ENCODE peak calls at places on chromosomes 11 and 22, in six cellular contexts. One of them, this sample, is unnamed.

GRCh38 chr22:44311855-44312170 is 938 bp downstream of the SHISAL1 start:
- DNase-seq in NCI-H460: no peak
- DNase-seq in CD4-positive, CD25-positive, alpha-beta regulatory T cell: no peak
- DNase-seq in caudate nucleus: no peak
- DNase-seq in left ventricle myocardium inferior: no peak
- DNase-seq in sciatic nerve: no peak
- DNase-seq in this sample: no peak

GRCh38 chr22:34429314-34429713 is 509.0 kb upstream of the LARGE1 start:
- DNase-seq in caudate nucleus: no peak
- DNase-seq in NCI-H460: no peak
- DNase-seq in CD4-positive, CD25-positive, alpha-beta regulatory T cell: peak
- DNase-seq in sciatic nerve: no peak
- DNase-seq in left ventricle myocardium inferior: no peak
- DNase-seq in this sample: no peak

GRCh38 chr11:122748968-122749687 is 89.2 kb upstream of the CRTAM start:
- DNase-seq in caudate nucleus: peak
- DNase-seq in CD4-positive, CD25-positive, alpha-beta regulatory T cell: peak
- DNase-seq in left ventricle myocardium inferior: no peak
- DNase-seq in sciatic nerve: no peak
- DNase-seq in NCI-H460: no peak
- DNase-seq in this sample: no peak

GRCh38 chr11:108718466-108718865 is 53.6 kb downstream of the DDX10 start:
- DNase-seq in sciatic nerve: no peak
- DNase-seq in NCI-H460: no peak
- DNase-seq in CD4-positive, CD25-positive, alpha-beta regulatory T cell: no peak
- DNase-seq in caudate nucleus: no peak
- DNase-seq in left ventricle myocardium inferior: no peak
- DNase-seq in this sample: no peak

GRCh38 chr22:43273902-43274484 is 69.2 kb downstream of the SCUBE1 start:
- DNase-seq in sciatic nerve: no peak
- DNase-seq in CD4-positive, CD25-positive, alpha-beta regulatory T cell: peak
- DNase-seq in left ventricle myocardium inferior: no peak
- DNase-seq in NCI-H460: peak
- DNase-seq in caudate nucleus: peak
- DNase-seq in this sample: peak

GRCh38 chr22:50724616-50725015 is 13.4 kb upstream of the ACR start:
- DNase-seq in sciatic nerve: no peak
- DNase-seq in caudate nucleus: no peak
- DNase-seq in left ventricle myocardium inferior: no peak
- DNase-seq in CD4-positive, CD25-positive, alpha-beta regulatory T cell: no peak
- DNase-seq in NCI-H460: no peak
- DNase-seq in this sample: peak

GRCh38 chr11:106482920-106483761 is 405.7 kb downstream of the AASDHPPT start:
- DNase-seq in NCI-H460: no peak
- DNase-seq in left ventricle myocardium inferior: no peak
- DNase-seq in CD4-positive, CD25-positive, alpha-beta regulatory T cell: no peak
- DNase-seq in caudate nucleus: peak
- DNase-seq in sciatic nerve: no peak
- DNase-seq in this sample: peak

GRCh38 chr11:128941573-128942271 is 949 bp downstream of the TP53AIP1 start:
- DNase-seq in left ventricle myocardium inferior: no peak
- DNase-seq in CD4-positive, CD25-positive, alpha-beta regulatory T cell: no peak
- DNase-seq in sciatic nerve: no peak
- DNase-seq in caudate nucleus: no peak
- DNase-seq in NCI-H460: no peak
- DNase-seq in this sample: no peak

GRCh38 chr11:2097356-2097997 is 41.7 kb downstream of the IGF2 start:
- DNase-seq in sciatic nerve: peak
- DNase-seq in left ventricle myocardium inferior: peak
- DNase-seq in NCI-H460: no peak
- DNase-seq in caudate nucleus: no peak
- DNase-seq in CD4-positive, CD25-positive, alpha-beta regulatory T cell: no peak
- DNase-seq in this sample: no peak

GRCh38 chr11:2525166-2525861 is 80.5 kb downstream of the KCNQ1 start:
- DNase-seq in left ventricle myocardium inferior: peak
- DNase-seq in caudate nucleus: no peak
- DNase-seq in sciatic nerve: peak
- DNase-seq in NCI-H460: no peak
- DNase-seq in CD4-positive, CD25-positive, alpha-beta regulatory T cell: no peak
- DNase-seq in this sample: no peak

GRCh38 chr11:113462830-113463229 is 12.4 kb downstream of the DRD2 start:
- DNase-seq in NCI-H460: no peak
- DNase-seq in CD4-positive, CD25-positive, alpha-beta regulatory T cell: no peak
- DNase-seq in sciatic nerve: no peak
- DNase-seq in caudate nucleus: no peak
- DNase-seq in left ventricle myocardium inferior: no peak
- DNase-seq in this sample: no peak

GRCh38 chr11:2777871-2778629 is 78.3 kb upstream of the KCNQ1OT1 start:
- DNase-seq in CD4-positive, CD25-positive, alpha-beta regulatory T cell: no peak
- DNase-seq in NCI-H460: no peak
- DNase-seq in sciatic nerve: peak
- DNase-seq in left ventricle myocardium inferior: peak
- DNase-seq in caudate nucleus: no peak
- DNase-seq in this sample: peak

GRCh38 chr11:64881476-64881875 is 3.1 kb upstream of the EHD1 start:
- DNase-seq in sciatic nerve: no peak
- DNase-seq in left ventricle myocardium inferior: no peak
- DNase-seq in NCI-H460: no peak
- DNase-seq in caudate nucleus: no peak
- DNase-seq in CD4-positive, CD25-positive, alpha-beta regulatory T cell: no peak
- DNase-seq in this sample: no peak

GRCh38 chr11:31711137-31711536 is 100.0 kb downstream of the PAX6 start:
- DNase-seq in left ventricle myocardium inferior: no peak
- DNase-seq in sciatic nerve: no peak
- DNase-seq in CD4-positive, CD25-positive, alpha-beta regulatory T cell: no peak
- DNase-seq in caudate nucleus: no peak
- DNase-seq in NCI-H460: no peak
- DNase-seq in this sample: peak

GRCh38 chr22:46681010-46681409 is 57.0 kb downstream of the CERK start:
- DNase-seq in NCI-H460: no peak
- DNase-seq in sciatic nerve: no peak
- DNase-seq in caudate nucleus: no peak
- DNase-seq in left ventricle myocardium inferior: no peak
- DNase-seq in CD4-positive, CD25-positive, alpha-beta regulatory T cell: peak
- DNase-seq in this sample: no peak

GRCh38 chr11:45670386-45671135 is 5.1 kb upstream of the CHST1 start:
- DNase-seq in NCI-H460: no peak
- DNase-seq in CD4-positive, CD25-positive, alpha-beta regulatory T cell: no peak
- DNase-seq in left ventricle myocardium inferior: no peak
- DNase-seq in caudate nucleus: no peak
- DNase-seq in sciatic nerve: no peak
- DNase-seq in this sample: no peak

GRCh38 chr11:73277467-73277866 is 5.3 kb downstream of the P2RY6 start:
- DNase-seq in sciatic nerve: no peak
- DNase-seq in left ventricle myocardium inferior: no peak
- DNase-seq in caudate nucleus: no peak
- DNase-seq in CD4-positive, CD25-positive, alpha-beta regulatory T cell: no peak
- DNase-seq in NCI-H460: no peak
- DNase-seq in this sample: no peak

GRCh38 chr11:131898872-131899400 is 528.5 kb downstream of the NTM start:
- DNase-seq in CD4-positive, CD25-positive, alpha-beta regulatory T cell: no peak
- DNase-seq in NCI-H460: no peak
- DNase-seq in sciatic nerve: no peak
- DNase-seq in caudate nucleus: no peak
- DNase-seq in left ventricle myocardium inferior: no peak
- DNase-seq in this sample: no peak

GRCh38 chr11:9815486-9816136 is 151.7 kb downstream of the SWAP70 start:
- DNase-seq in sciatic nerve: no peak
- DNase-seq in CD4-positive, CD25-positive, alpha-beta regulatory T cell: no peak
- DNase-seq in left ventricle myocardium inferior: no peak
- DNase-seq in NCI-H460: no peak
- DNase-seq in caudate nucleus: no peak
- DNase-seq in this sample: no peak

GRCh38 chr22:26321469-26321913 is 107.6 kb upstream of the ASPHD2 start:
- DNase-seq in NCI-H460: no peak
- DNase-seq in sciatic nerve: no peak
- DNase-seq in caudate nucleus: no peak
- DNase-seq in CD4-positive, CD25-positive, alpha-beta regulatory T cell: no peak
- DNase-seq in left ventricle myocardium inferior: peak
- DNase-seq in this sample: no peak

GRCh38 chr11:7651140-7651551 is 22.2 kb downstream of the CYB5R2 start:
- DNase-seq in sciatic nerve: no peak
- DNase-seq in caudate nucleus: no peak
- DNase-seq in NCI-H460: no peak
- DNase-seq in CD4-positive, CD25-positive, alpha-beta regulatory T cell: no peak
- DNase-seq in left ventricle myocardium inferior: no peak
- DNase-seq in this sample: no peak

GRCh38 chr11:68145120-68145866 is 24.1 kb upstream of the CHKA start:
- DNase-seq in NCI-H460: no peak
- DNase-seq in caudate nucleus: no peak
- DNase-seq in sciatic nerve: no peak
- DNase-seq in CD4-positive, CD25-positive, alpha-beta regulatory T cell: no peak
- DNase-seq in left ventricle myocardium inferior: no peak
- DNase-seq in this sample: no peak

GRCh38 chr11:113531575-113532451 is 56.6 kb upstream of the DRD2 start:
- DNase-seq in NCI-H460: no peak
- DNase-seq in caudate nucleus: peak
- DNase-seq in left ventricle myocardium inferior: no peak
- DNase-seq in CD4-positive, CD25-positive, alpha-beta regulatory T cell: no peak
- DNase-seq in sciatic nerve: no peak
- DNase-seq in this sample: no peak

GRCh38 chr11:99584822-99585221 is 564.1 kb downstream of the CNTN5 start:
- DNase-seq in NCI-H460: no peak
- DNase-seq in sciatic nerve: no peak
- DNase-seq in left ventricle myocardium inferior: no peak
- DNase-seq in CD4-positive, CD25-positive, alpha-beta regulatory T cell: no peak
- DNase-seq in caudate nucleus: no peak
- DNase-seq in this sample: no peak

GRCh38 chr22:29635734-29636357 is 32.4 kb downstream of the NF2 start:
- DNase-seq in CD4-positive, CD25-positive, alpha-beta regulatory T cell: peak
- DNase-seq in left ventricle myocardium inferior: no peak
- DNase-seq in sciatic nerve: no peak
- DNase-seq in caudate nucleus: no peak
- DNase-seq in NCI-H460: peak
- DNase-seq in this sample: peak

GRCh38 chr11:95790933-95791247 is 592 bp downstream of the CEP57 start:
- DNase-seq in CD4-positive, CD25-positive, alpha-beta regulatory T cell: peak
- DNase-seq in caudate nucleus: peak
- DNase-seq in sciatic nerve: peak
- DNase-seq in left ventricle myocardium inferior: peak
- DNase-seq in NCI-H460: no peak
- DNase-seq in this sample: peak

GRCh38 chr11:79090191-79090590 is 350.6 kb downstream of the TENM4 start:
- DNase-seq in caudate nucleus: no peak
- DNase-seq in sciatic nerve: no peak
- DNase-seq in left ventricle myocardium inferior: no peak
- DNase-seq in NCI-H460: no peak
- DNase-seq in CD4-positive, CD25-positive, alpha-beta regulatory T cell: no peak
- DNase-seq in this sample: no peak

GRCh38 chr22:38126928-38127668 is 16.6 kb upstream of the BAIAP2L2 start:
- DNase-seq in left ventricle myocardium inferior: no peak
- DNase-seq in NCI-H460: no peak
- DNase-seq in CD4-positive, CD25-positive, alpha-beta regulatory T cell: no peak
- DNase-seq in sciatic nerve: no peak
- DNase-seq in caudate nucleus: no peak
- DNase-seq in this sample: no peak

GRCh38 chr11:113198907-113199660 is 115.3 kb upstream of the TTC12 start:
- DNase-seq in caudate nucleus: no peak
- DNase-seq in CD4-positive, CD25-positive, alpha-beta regulatory T cell: no peak
- DNase-seq in left ventricle myocardium inferior: no peak
- DNase-seq in sciatic nerve: no peak
- DNase-seq in NCI-H460: peak
- DNase-seq in this sample: no peak

GRCh38 chr11:123145220-123145619 is 49.8 kb downstream of the CLMP start:
- DNase-seq in sciatic nerve: no peak
- DNase-seq in caudate nucleus: no peak
- DNase-seq in NCI-H460: peak
- DNase-seq in CD4-positive, CD25-positive, alpha-beta regulatory T cell: no peak
- DNase-seq in left ventricle myocardium inferior: no peak
- DNase-seq in this sample: peak

GRCh38 chr11:1297011-1297575 is 12.3 kb downstream of the TOLLIP start:
- DNase-seq in CD4-positive, CD25-positive, alpha-beta regulatory T cell: no peak
- DNase-seq in sciatic nerve: peak
- DNase-seq in NCI-H460: no peak
- DNase-seq in caudate nucleus: no peak
- DNase-seq in left ventricle myocardium inferior: no peak
- DNase-seq in this sample: no peak

This sample was measured in DMS53.